ENCODE peak calls at places on chromosomes 6 and 20, in ten cellular contexts. O is right lobe of liver, S is K562, N is tibial nerve, M is endothelial cell of umbilical vein, G is stomach, K is heart left ventricle, Y is adrenal gland, H is HCT116, T is ovary. C is an unnamed sample.

GRCh38 chr20:24034820-24035219 is 46.2 kb upstream of the GGTLC1 start:
- DNase-seq in O (peak), Y (no peak), T (no peak), S (no peak), K (no peak), N (no peak), G (no peak), H (no peak), M (no peak), C (no peak)

GRCh38 chr6:162123797-162124196 is 603.8 kb downstream of the PRKN start:
- DNase-seq in Y (no peak), H (no peak), N (no peak), T (no peak), K (no peak), G (no peak), M (no peak), S (no peak), O (no peak), C (no peak)

GRCh38 chr6:28353981-28354676 is 4.4 kb downstream of the ZKSCAN3 start:
- DNase-seq in S (peak), K (peak), N (no peak), H (peak), T (peak), M (peak), G (peak), Y (peak), O (no peak), C (no peak)

GRCh38 chr6:157999100-158000051 is 17.7 kb downstream of the SYNJ2 start:
- DNase-seq in T (no peak), M (no peak), O (peak), S (no peak), H (no peak), K (no peak), G (no peak), Y (no peak), N (no peak), C (no peak)

GRCh38 chr6:157514659-157515496 is 133.9 kb downstream of the ZDHHC14 start:
- DNase-seq in M (peak), T (no peak), O (no peak), S (peak), G (no peak), H (no peak), N (no peak), K (no peak), Y (peak), C (no peak)

GRCh38 chr20:36130316-36130865 is 24.1 kb upstream of the EPB41L1 start:
- DNase-seq in T (no peak), S (no peak), G (no peak), M (no peak), N (no peak), K (no peak), Y (no peak), H (no peak), O (no peak), C (no peak)

GRCh38 chr20:856361-856775 is 22.9 kb downstream of the FAM110A start:
- DNase-seq in O (no peak), G (no peak), N (no peak), H (peak), T (no peak), K (no peak), S (no peak), Y (no peak), M (no peak), C (no peak)

GRCh38 chr6:168274046-168274952 is 45.3 kb downstream of the DACT2 start:
- DNase-seq in G (peak), M (no peak), N (no peak), T (no peak), K (no peak), H (no peak), Y (no peak), O (peak), S (peak), C (no peak)

GRCh38 chr6:105509506-105510331 is 106.8 kb upstream of the PREP start:
- DNase-seq in G (no peak), M (no peak), N (peak), Y (no peak), T (peak), O (no peak), H (peak), S (peak), K (peak), C (no peak)

GRCh38 chr6:158867381-158868121 is 48.4 kb upstream of the EZR start:
- DNase-seq in M (no peak), N (no peak), K (no peak), T (no peak), G (peak), O (no peak), H (peak), S (no peak), Y (peak), C (peak)

GRCh38 chr6:1839315-1839714 is 229.6 kb downstream of the FOXC1 start:
- DNase-seq in Y (no peak), K (no peak), N (no peak), O (no peak), T (no peak), G (no peak), H (no peak), S (no peak), M (no peak), C (no peak)

GRCh38 chr6:27296106-27296783 is 15.8 kb downstream of the POM121L2 start:
- DNase-seq in S (peak), H (peak), N (no peak), O (no peak), M (peak), T (no peak), Y (no peak), K (no peak), G (no peak), C (no peak)

GRCh38 chr6:167508919-167509852 is 184.3 kb downstream of the TTLL2 start:
- DNase-seq in O (no peak), S (no peak), G (no peak), Y (no peak), H (no peak), K (no peak), T (no peak), M (no peak), N (no peak), C (no peak)

GRCh38 chr6:47789553-47789952 is 7.7 kb downstream of the OPN5 start:
- DNase-seq in H (no peak), S (no peak), N (no peak), O (no peak), M (no peak), Y (no peak), G (no peak), K (no peak), T (no peak), C (no peak)

GRCh38 chr20:15556869-15557268 is 1016.4 kb downstream of the KIF16B start:
- DNase-seq in H (no peak), T (no peak), G (no peak), O (no peak), K (no peak), Y (no peak), S (no peak), M (no peak), N (no peak), C (no peak)

GRCh38 chr6:19841181-19841580 is 4.0 kb downstream of the ID4 start:
- DNase-seq in Y (no peak), O (no peak), S (no peak), T (no peak), K (no peak), H (no peak), M (no peak), N (no peak), G (no peak), C (no peak)

GRCh38 chr20:48897298-48898044 is 24.0 kb upstream of the ARFGEF2 start:
- DNase-seq in S (no peak), H (peak), M (peak), O (no peak), T (no peak), G (no peak), N (no peak), Y (no peak), K (no peak), C (no peak)

GRCh38 chr20:50547956-50548355 is 37.8 kb downstream of the PTPN1 start:
- DNase-seq in T (no peak), Y (no peak), K (no peak), H (no peak), M (no peak), G (no peak), N (no peak), S (no peak), O (no peak), C (no peak)

GRCh38 chr6:148864941-148865340 is 118.1 kb downstream of the UST start:
- DNase-seq in M (no peak), S (no peak), Y (no peak), G (no peak), O (no peak), H (no peak), N (no peak), T (no peak), K (no peak), C (no peak)

GRCh38 chr20:37728635-37728983 is 34.8 kb downstream of the CTNNBL1 start:
- DNase-seq in O (no peak), N (no peak), M (no peak), G (no peak), H (no peak), S (peak), Y (no peak), T (no peak), K (no peak), C (no peak)

GRCh38 chr6:16687045-16687444 is 74.2 kb downstream of the ATXN1 start:
- DNase-seq in O (no peak), Y (no peak), T (no peak), G (no peak), K (no peak), M (no peak), N (no peak), H (no peak), S (no peak), C (no peak)

GRCh38 chr6:169097336-169098052 is 156.2 kb downstream of the THBS2 start:
- DNase-seq in O (no peak), T (no peak), H (no peak), N (peak), K (no peak), G (no peak), M (no peak), Y (no peak), S (no peak), C (peak)

GRCh38 chr6:147160593-147160992 is 43.6 kb upstream of the STXBP5 start:
- DNase-seq in G (no peak), S (no peak), M (no peak), H (no peak), N (no peak), T (no peak), Y (no peak), O (no peak), K (no peak), C (no peak)

GRCh38 chr6:1313755-1314503 is 2.0 kb downstream of the FOXQ1 start:
- DNase-seq in G (peak), S (no peak), H (peak), N (no peak), M (no peak), Y (no peak), O (peak), T (no peak), K (no peak), C (no peak)

GRCh38 chr20:37095108-37095608 is 639 bp downstream of the RBL1 start:
- DNase-seq in Y (peak), H (no peak), G (no peak), K (no peak), O (no peak), S (peak), N (no peak), T (no peak), M (no peak), C (peak)

DNA sequence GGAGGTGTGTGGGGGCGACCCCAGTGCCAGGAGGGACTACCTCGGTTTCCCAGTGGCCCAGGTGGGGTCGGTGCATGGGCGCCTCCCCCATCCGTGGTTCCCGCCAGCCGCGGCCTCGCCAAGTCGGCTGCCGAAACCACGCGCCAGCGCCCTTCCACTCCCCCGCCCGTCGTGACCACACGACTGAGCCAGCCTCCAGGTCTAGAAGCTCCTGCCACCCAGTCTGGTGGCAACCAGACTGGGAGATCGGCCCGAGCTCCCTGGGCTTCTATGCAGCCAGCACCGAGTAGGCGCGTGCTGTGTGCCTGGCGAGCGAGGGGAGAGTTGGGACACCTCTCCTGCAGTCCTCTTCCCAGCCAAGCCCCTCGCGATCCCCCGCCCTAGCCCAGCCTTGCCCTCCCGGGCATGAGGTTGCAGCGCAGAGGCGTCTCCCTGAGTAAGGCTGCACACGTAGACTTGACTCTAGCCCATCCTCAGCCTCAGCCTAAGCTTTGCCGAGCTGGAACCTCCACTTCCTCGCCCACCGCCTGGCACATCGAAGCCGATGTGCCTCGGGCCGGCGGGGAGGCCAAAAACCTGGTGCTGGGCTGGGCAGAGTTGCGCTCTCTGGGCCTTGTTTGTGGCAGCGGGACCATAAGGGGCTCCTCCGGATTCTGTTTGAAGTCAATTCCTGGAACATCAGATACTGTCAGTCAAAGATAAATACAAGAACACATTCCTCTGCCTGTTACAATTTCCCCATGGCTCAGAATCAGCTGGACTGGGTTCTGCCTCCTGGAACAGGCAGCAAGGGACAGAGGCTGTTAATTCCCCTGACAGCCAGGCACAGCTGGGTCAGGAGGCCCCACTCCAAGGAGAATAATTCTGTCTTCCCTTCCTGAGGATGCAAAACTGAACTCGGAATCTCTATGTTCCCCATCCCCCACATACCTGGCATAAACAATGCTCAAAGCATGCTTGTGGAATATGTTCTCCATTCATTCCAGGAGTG is 1.5 kb upstream of the CPNE5 start:
- DNase-seq in Y (no peak), S (no peak), H (no peak), K (peak), N (no peak), M (no peak), O (no peak), G (no peak), T (peak), C (no peak)
- H3K4me3 ChIP-seq in Y (no peak), S (no peak), H (no peak), K (peak), N (peak), M (peak), O (peak), G (peak), T (peak), C (no peak)

GRCh38 chr6:151391471-151392428 is at the start of gene ZBTB2:
- DNase-seq in G (peak), M (peak), T (peak), N (peak), O (peak), S (peak), H (no peak), K (peak), Y (peak), C (peak)

GRCh38 chr6:151389640-151390275 is 1.6 kb downstream of the ZBTB2 start:
- DNase-seq in Y (peak), O (peak), K (peak), T (peak), M (peak), H (no peak), N (peak), G (peak), S (peak), C (peak)

GRCh38 chr6:151391021-151391470 is 313 bp downstream of the ZBTB2 start:
- DNase-seq in T (peak), N (peak), G (peak), M (peak), S (peak), H (no peak), K (peak), Y (peak), O (peak), C (peak)

GRCh38 chr6:151388997-151389639 is 2.2 kb downstream of the ZBTB2 start:
- DNase-seq in M (no peak), K (no peak), N (no peak), G (no peak), S (no peak), O (no peak), H (no peak), T (no peak), Y (no peak), C (no peak)

DNA sequence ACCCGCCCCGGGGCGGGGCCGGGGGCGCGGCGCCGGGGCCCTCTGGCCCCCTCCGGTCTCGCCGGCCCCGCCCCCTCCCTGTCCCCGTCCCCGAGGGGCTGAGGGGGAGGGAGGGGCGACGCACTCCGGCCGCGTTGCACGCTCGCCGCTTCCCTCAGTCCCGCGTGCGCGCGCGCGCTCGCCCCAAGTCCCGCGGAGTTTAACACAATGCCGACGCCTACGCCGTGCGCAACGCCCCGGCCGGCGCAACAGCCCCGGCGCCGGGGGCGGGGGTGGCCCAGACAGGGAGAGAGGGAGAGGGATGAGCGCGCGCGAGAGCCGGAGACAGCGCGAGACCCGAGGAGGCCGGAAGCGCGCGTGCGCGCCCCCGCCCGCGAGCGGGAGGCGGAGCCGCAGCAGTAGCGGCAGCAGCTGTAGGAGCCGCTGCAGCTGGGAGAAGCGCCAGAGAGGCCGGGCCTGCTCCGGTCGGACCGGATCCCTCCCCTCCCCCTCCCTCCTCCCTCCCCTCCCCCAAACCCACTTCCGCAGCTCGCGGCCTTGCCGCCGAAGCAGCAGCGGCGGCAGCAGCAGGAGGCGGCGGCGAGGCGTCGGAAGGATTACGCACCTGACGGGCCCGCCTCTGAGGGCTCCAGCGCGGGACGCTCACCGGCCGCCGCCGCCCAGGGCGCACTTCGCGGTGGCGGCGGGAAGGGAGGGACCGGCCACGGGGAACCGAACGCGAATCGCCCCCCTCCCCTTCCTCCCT is 911 bp downstream of the ZBTB2 start:
- DNase-seq in Y (peak), M (peak), O (peak), G (peak), K (peak), S (peak), T (peak), H (peak), N (peak), C (peak)
- TF ChIP-seq POLR2A in Y (peak), M (peak), O (no peak), G (no peak), K (peak), S (peak), T (peak), H (no peak), N (peak), C (no peak)

GRCh38 chr20:32053648-32054047 is 1.6 kb downstream of the HCK start:
- DNase-seq in O (no peak), K (no peak), Y (no peak), M (no peak), T (no peak), S (no peak), N (no peak), H (no peak), G (no peak), C (peak)

GRCh38 chr20:32052792-32053362 is 835 bp downstream of the HCK start:
- DNase-seq in N (no peak), Y (peak), O (peak), G (peak), S (no peak), T (no peak), H (no peak), K (peak), M (no peak), C (peak)

GRCh38 chr20:32051720-32052089 is 337 bp upstream of the HCK start:
- DNase-seq in M (no peak), H (no peak), S (no peak), T (no peak), Y (no peak), N (no peak), O (peak), G (no peak), K (no peak), C (no peak)

GRCh38 chr20:32050851-32051556 is 1.0 kb upstream of the HCK start:
- DNase-seq in K (peak), S (no peak), N (no peak), M (no peak), O (peak), Y (peak), G (no peak), H (no peak), T (no peak), C (peak)

DNA sequence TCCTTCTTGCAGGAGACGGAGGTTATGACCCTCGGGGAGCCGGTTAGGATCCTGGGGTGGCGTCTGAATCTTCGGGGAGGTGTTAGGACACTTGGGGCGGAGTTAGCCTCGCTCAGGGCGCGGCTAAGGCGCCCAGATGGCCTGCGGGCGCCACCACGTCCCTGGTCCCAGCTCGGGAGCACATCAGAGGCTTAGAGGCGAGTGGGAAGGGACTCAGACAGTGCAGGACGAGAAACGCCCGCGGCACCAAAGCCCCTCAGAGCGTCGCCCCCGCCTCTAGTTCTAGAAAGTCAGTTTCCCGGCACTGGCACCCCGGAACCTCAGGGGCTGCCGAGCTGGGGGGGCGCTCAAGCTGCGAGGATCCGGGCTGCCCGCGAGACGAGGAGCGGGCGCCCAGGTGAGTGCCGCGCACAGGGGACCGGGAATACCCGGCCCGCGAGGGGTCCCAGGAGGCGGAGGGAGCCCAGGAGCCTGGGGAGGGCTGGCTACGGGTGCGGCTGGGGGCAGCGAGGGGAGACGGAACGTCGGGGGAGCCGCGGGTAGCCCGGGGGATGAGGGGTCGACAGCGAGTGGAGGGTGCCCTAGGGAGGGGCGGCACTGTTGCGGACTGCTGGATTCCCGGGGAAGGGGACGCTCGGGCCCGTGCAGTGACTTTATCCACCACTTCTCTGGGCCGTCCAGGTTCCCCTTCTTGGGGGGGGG is at the start of gene HCK:
- DNase-seq in S (no peak), G (peak), N (no peak), H (no peak), M (no peak), Y (peak), K (peak), O (peak), T (no peak), C (no peak)
- TF ChIP-seq CTCF in S (no peak), G (no peak), N (no peak), H (no peak), M (no peak), Y (no peak), K (no peak), O (no peak), T (no peak), C (no peak)

DNA sequence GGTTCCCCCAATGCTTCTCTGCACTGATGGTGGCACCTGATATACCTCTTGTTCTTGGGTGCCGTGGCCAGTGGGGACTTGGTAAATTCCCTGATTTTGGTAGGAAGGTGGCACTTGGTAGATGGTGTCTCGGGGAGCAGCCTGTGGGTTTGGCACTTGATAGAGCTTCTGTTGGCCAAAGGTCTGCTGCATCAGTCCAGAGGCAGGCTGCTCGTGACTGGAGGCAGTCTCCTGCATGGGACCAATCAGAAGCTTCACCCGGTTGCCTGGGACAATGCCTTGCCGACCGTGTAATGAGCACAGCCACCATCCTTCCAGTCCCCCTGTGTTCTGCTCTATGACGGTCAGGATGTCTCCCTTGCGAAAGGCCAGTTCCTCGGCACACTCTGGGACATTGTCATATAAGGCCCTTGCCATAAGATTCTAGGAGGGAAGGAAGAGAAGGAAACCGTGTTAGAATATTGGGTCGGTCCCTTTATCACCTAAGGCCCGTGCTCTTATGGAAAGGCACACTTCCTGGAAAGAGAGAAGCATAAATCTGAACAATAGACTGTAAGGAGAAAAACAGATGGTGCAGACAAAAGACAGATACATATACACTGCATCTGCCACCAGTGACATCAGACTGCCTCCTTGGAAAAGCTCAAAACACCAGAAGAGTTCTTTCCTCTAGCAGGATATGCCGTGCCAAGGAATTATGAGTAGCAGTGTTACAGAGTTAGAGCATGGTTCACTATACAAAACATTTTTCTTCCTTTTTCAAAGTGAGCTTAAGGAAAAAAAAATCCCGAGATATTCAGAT is 19.0 kb downstream of the NEDD9 start:
- DNase-seq in O (no peak), H (no peak), M (peak), G (no peak), S (no peak), K (no peak), T (no peak), Y (no peak), N (no peak), C (no peak)
- H3K4me3 ChIP-seq in O (no peak), H (no peak), M (no peak), G (no peak), S (no peak), K (no peak), T (no peak), Y (no peak), N (no peak), C (no peak)